ENCODE peak calls at places on chromosomes 5 and 9, in four cellular contexts. O, E, B and A are unnamed samples.
A peak's percentile ranks its signal among the peaks of the same experiment; 100 is the strongest.

GRCh38 chr9:28342815-28343338 is 769.6 kb upstream of the C9orf72 start:
- DNase-seq in O (no peak), E (no peak), B (no peak), A (no peak)

GRCh38 chr5:180172447-180173197 is 36.4 kb downstream of the RASGEF1C start:
- DNase-seq in O (no peak), B (peak; percentile 53), E (no peak), A (no peak)

GRCh38 chr5:52989025-52989780 is at the start of gene ITGA2:
- DNase-seq in B (peak; percentile 62), E (peak; percentile 71), O (peak; percentile 79), A (peak; percentile 72)

GRCh38 chr5:176653401-176653800 is 6.1 kb downstream of the TSPAN17 start:
- DNase-seq in B (no peak), O (no peak), E (no peak), A (peak; percentile 88)

GRCh38 chr9:64066736-64067368 is 1218.2 kb downstream of the FOXD4L5 start:
- DNase-seq in O (no peak), B (no peak), E (no peak), A (no peak)

GRCh38 chr5:130166839-130167490 is 262.7 kb downstream of the CHSY3 start:
- DNase-seq in O (no peak), E (no peak), B (no peak), A (no peak)

GRCh38 chr5:27503813-27504212 is 465.4 kb upstream of the CDH9 start:
- DNase-seq in B (no peak), O (no peak), E (no peak), A (no peak)

GRCh38 chr5:180078348-180078747 is 6.8 kb upstream of the RNF130 start:
- DNase-seq in E (no peak), O (no peak), B (no peak), A (no peak)

GRCh38 chr9:113361304-113362018 is 12.1 kb downstream of the BSPRY start:
- DNase-seq in E (no peak), B (no peak), O (peak; percentile 45), A (no peak)

GRCh38 chr5:181171782-181172181 is 24.4 kb downstream of the OR2V2 start:
- DNase-seq in O (no peak), E (no peak), B (no peak), A (no peak)

GRCh38 chr5:132020568-132021339 is 9.3 kb upstream of the ACSL6 start:
- DNase-seq in B (no peak), E (no peak), O (no peak), A (no peak)

GRCh38 chr5:37501152-37501551 is 122.0 kb downstream of the WDR70 start:
- DNase-seq in E (peak; percentile 7), B (no peak), O (no peak), A (no peak)